ENCODE peak calls at places on chromosomes 6 and 20, in eight cellular contexts. U is psoas muscle, D is T follicular helper cell, H is AG10803, A is lung, J is activated T-cell treated with anti-CD3 and anti-CD28 coated beads for 24 hours, Q is non-pigmented ciliary epithelial cell, W is ACHN. V is an unnamed sample.
A peak's percentile ranks its signal among the peaks of the same experiment; 100 is the strongest.

GRCh38 chr6:62283828-62284411 is 2.1 kb downstream of the KHDRBS2 start:
- DNase-seq in U (no peak), D (no peak), H (peak; percentile 9), A (no peak), J (no peak), Q (peak; percentile 1), W (peak; percentile 42), V (peak; percentile 36)

GRCh38 chr6:165729307-165729936 is 66.4 kb upstream of the PDE10A start:
- DNase-seq in U (no peak), D (peak; percentile 4), H (no peak), A (peak; percentile 43), J (peak; percentile 6), Q (no peak), W (peak; percentile 40), V (peak; percentile 67)

GRCh38 chr20:45994761-45995160 is 13.9 kb upstream of the MMP9 start:
- DNase-seq in U (no peak), D (no peak), H (no peak), A (no peak), J (no peak), Q (no peak), W (no peak), V (no peak)

GRCh38 chr20:5529331-5530142 is 212.8 kb upstream of the PROKR2 start:
- DNase-seq in U (peak; percentile 81), D (peak; percentile 73), H (peak; percentile 62), A (peak; percentile 85), J (peak; percentile 72), Q (peak; percentile 24), W (peak; percentile 58), V (peak; percentile 88)

GRCh38 chr20:3374296-3374695 is 33.2 kb downstream of the DNAAF9 start:
- DNase-seq in U (no peak), D (no peak), H (peak; percentile 82), A (no peak), J (no peak), Q (no peak), W (peak; percentile 53), V (no peak)

GRCh38 chr6:61585504-61585903 is 700.5 kb downstream of the KHDRBS2 start:
- DNase-seq in U (no peak), D (no peak), H (no peak), A (no peak), J (no peak), Q (no peak), W (no peak), V (no peak)

GRCh38 chr20:2741463-2741862 is 48.9 kb downstream of the EBF4 start:
- DNase-seq in U (no peak), D (peak; percentile 20), H (no peak), A (no peak), J (no peak), Q (no peak), W (no peak), V (no peak)

GRCh38 chr6:53956068-53956711 is 155.1 kb upstream of the MLIP start:
- DNase-seq in U (peak; percentile 49), D (no peak), H (peak; percentile 43), A (peak; percentile 72), J (no peak), Q (peak; percentile 32), W (peak; percentile 64), V (peak; percentile 73)

GRCh38 chr6:32181890-32182529 is 2.0 kb downstream of the AGER start:
- DNase-seq in U (no peak), D (no peak), H (no peak), A (no peak), J (no peak), Q (no peak), W (no peak), V (no peak)

GRCh38 chr6:161434921-161435411 is 161.1 kb upstream of the AGPAT4 start:
- DNase-seq in U (no peak), D (no peak), H (peak; percentile 99), A (no peak), J (no peak), Q (peak; percentile 97), W (peak; percentile 96), V (no peak)

GRCh38 chr20:50996901-50997830 is 25.7 kb downstream of the KCNG1 start:
- DNase-seq in U (no peak), D (no peak), H (peak; percentile 40), A (no peak), J (no peak), Q (no peak), W (peak; percentile 7), V (no peak)

GRCh38 chr6:108653864-108654402 is 93.2 kb downstream of the FOXO3 start:
- DNase-seq in U (peak; percentile 71), D (no peak), H (peak; percentile 56), A (peak; percentile 49), J (no peak), Q (no peak), W (no peak), V (no peak)

GRCh38 chr6:55528624-55529023 is 50.4 kb downstream of the HMGCLL1 start:
- DNase-seq in U (no peak), D (no peak), H (peak; percentile 6), A (no peak), J (no peak), Q (no peak), W (peak; percentile 57), V (peak; percentile 14)

GRCh38 chr20:58550661-58551060 is 35.5 kb upstream of the APCDD1L start:
- DNase-seq in U (no peak), D (no peak), H (peak; percentile 41), A (no peak), J (no peak), Q (peak; percentile 88), W (no peak), V (no peak)

GRCh38 chr6:4299476-4299875 is 164.1 kb upstream of the ECI2 start:
- DNase-seq in U (no peak), D (no peak), H (no peak), A (no peak), J (no peak), Q (no peak), W (no peak), V (no peak)

GRCh38 chr6:41334482-41335023 is 855 bp upstream of the NCR2 start:
- DNase-seq in U (no peak), D (no peak), H (no peak), A (no peak), J (no peak), Q (no peak), W (no peak), V (no peak)

GRCh38 chr6:122491915-122492537 is 20.4 kb upstream of the SERINC1 start:
- DNase-seq in U (peak; percentile 49), D (peak; percentile 46), H (peak; percentile 66), A (peak; percentile 70), J (peak; percentile 59), Q (peak; percentile 28), W (peak; percentile 73), V (peak; percentile 72)

GRCh38 chr6:118146584-118146983 is 239.5 kb downstream of the SLC35F1 start:
- DNase-seq in U (no peak), D (no peak), H (no peak), A (no peak), J (no peak), Q (peak; percentile 5), W (no peak), V (no peak)

GRCh38 chr20:63552481-63553249 is 1.3 kb upstream of the FNDC11 start:
- DNase-seq in U (no peak), D (peak; percentile 34), H (no peak), A (no peak), J (no peak), Q (no peak), W (no peak), V (no peak)

GRCh38 chr6:15657290-15657689 is 5.5 kb downstream of the DTNBP1 start:
- DNase-seq in U (no peak), D (no peak), H (no peak), A (no peak), J (no peak), Q (no peak), W (no peak), V (no peak)

GRCh38 chr20:58075980-58076749 is 152.3 kb downstream of the ANKRD60 start:
- DNase-seq in U (no peak), D (no peak), H (peak; percentile 20), A (peak; percentile 23), J (no peak), Q (no peak), W (no peak), V (no peak)

GRCh38 chr6:156474507-156475120 is 302.6 kb upstream of the ARID1B start:
- DNase-seq in U (no peak), D (no peak), H (no peak), A (no peak), J (no peak), Q (no peak), W (no peak), V (no peak)

GRCh38 chr6:43317968-43318367 is 9.3 kb upstream of the CRIP3 start:
- DNase-seq in U (no peak), D (no peak), H (no peak), A (no peak), J (no peak), Q (no peak), W (no peak), V (no peak)

GRCh38 chr20:34472246-34472925 is 43.8 kb upstream of the DYNLRB1 start:
- DNase-seq in U (no peak), D (no peak), H (peak; percentile 67), A (no peak), J (no peak), Q (no peak), W (peak; percentile 10), V (no peak)

GRCh38 chr6:33837971-33838665 is 34.3 kb upstream of the MLN start:
- DNase-seq in U (no peak), D (no peak), H (peak; percentile 70), A (no peak), J (no peak), Q (no peak), W (no peak), V (no peak)

GRCh38 chr6:26651382-26651781 is 8.2 kb downstream of the ZNF322 start:
- DNase-seq in U (no peak), D (no peak), H (no peak), A (no peak), J (no peak), Q (no peak), W (no peak), V (no peak)